ENCODE peak calls at places on chromosomes 16 and 17, in eight cellular contexts. Q is stimulated activated CD4-positive, alpha-beta T cell treated with anti-CD3 and anti-CD28 coated beads, Interleukin-1b, Interleukin-23, amount 100 ng/mL, for 4 hours; C is HFF-Myc; B is Caco-2; L is NCI-H1092; Z is M059J; S is HAP-1; X is Peyer's patch. Y is an unnamed sample.

GRCh38 chr17:72416054-72416691 is 295.4 kb downstream of the SOX9 start:
- DNase-seq in L (no peak), Q (no peak), C (no peak), Z (no peak), S (no peak), B (no peak), X (no peak), Y (no peak)

GRCh38 chr17:6052926-6053325 is 17.3 kb upstream of the WSCD1 start:
- DNase-seq in S (no peak), B (no peak), L (no peak), X (no peak), Q (no peak), Z (no peak), C (no peak), Y (no peak)

GRCh38 chr16:84091460-84091859 is 25.3 kb downstream of the MBTPS1 start:
- DNase-seq in L (no peak), X (no peak), S (no peak), Q (no peak), B (no peak), C (no peak), Z (no peak), Y (no peak)

GRCh38 chr17:19502517-19502916 is 31.1 kb upstream of the SLC47A1 start:
- DNase-seq in C (no peak), S (no peak), X (no peak), L (no peak), Z (no peak), Q (no peak), B (no peak), Y (no peak)

GRCh38 chr17:74758846-74759163 is 10.4 kb downstream of the NHERF1 start:
- DNase-seq in B (peak), S (no peak), Q (no peak), Z (peak), L (no peak), C (no peak), X (no peak), Y (no peak)

GRCh38 chr17:82542439-82542838 is 22.9 kb downstream of the FOXK2 start:
- DNase-seq in L (no peak), Z (no peak), Q (no peak), S (no peak), C (no peak), B (no peak), X (no peak), Y (no peak)

GRCh38 chr17:49456172-49456965 is 38.7 kb upstream of the NGFR start:
- DNase-seq in X (no peak), B (no peak), C (peak), Q (no peak), S (no peak), L (no peak), Z (peak), Y (no peak)

GRCh38 chr17:50027639-50028206 is 28.2 kb upstream of the ITGA3 start:
- DNase-seq in S (no peak), Z (peak), X (no peak), Q (no peak), L (no peak), B (no peak), C (peak), Y (peak)

GRCh38 chr16:3787924-3788661 is 70.8 kb upstream of the TRAP1 start:
- DNase-seq in L (no peak), Q (no peak), Z (no peak), S (no peak), X (no peak), B (no peak), C (no peak), Y (no peak)

GRCh38 chr17:14245629-14246028 is 9.0 kb upstream of the CDRT15 start:
- DNase-seq in L (no peak), S (no peak), X (no peak), Z (no peak), B (no peak), Q (no peak), C (no peak), Y (no peak)

GRCh38 chr17:75517277-75517865 is 1.0 kb downstream of the TSEN54 start:
- DNase-seq in C (no peak), B (peak), S (no peak), X (peak), Z (no peak), L (no peak), Q (no peak), Y (peak)

GRCh38 chr16:12257926-12258561 is 281.5 kb downstream of the SNX29 start:
- DNase-seq in C (no peak), B (peak), Z (no peak), L (peak), Q (no peak), S (no peak), X (no peak), Y (no peak)

GRCh38 chr17:13909901-13910519 is 159.3 kb upstream of the COX10 start:
- DNase-seq in L (no peak), Q (no peak), S (no peak), B (no peak), Z (no peak), C (no peak), X (no peak), Y (no peak)

GRCh38 chr17:62790554-62790953 is 17.6 kb downstream of the MARCHF10 start:
- DNase-seq in Z (peak), B (no peak), L (no peak), X (no peak), C (peak), S (no peak), Q (no peak), Y (no peak)

GRCh38 chr17:61398721-61399130 is 917 bp upstream of the TBX2 start:
- DNase-seq in B (no peak), Q (no peak), L (no peak), S (no peak), X (no peak), Z (no peak), C (no peak), Y (no peak)

GRCh38 chr17:29155235-29155965 is 24.8 kb downstream of the MYO18A start:
- DNase-seq in S (no peak), C (no peak), B (peak), L (no peak), Q (peak), X (no peak), Z (peak), Y (peak)

GRCh38 chr16:10817963-10818941 is at the start of gene TVP23A:
- DNase-seq in X (no peak), L (no peak), Q (no peak), B (no peak), C (no peak), S (no peak), Z (no peak), Y (no peak)

GRCh38 chr16:85363881-85364280 is 249.2 kb upstream of the GSE1 start:
- DNase-seq in X (no peak), S (no peak), Q (no peak), Z (no peak), L (no peak), C (no peak), B (no peak), Y (no peak)

GRCh38 chr17:6969323-6969726 is 26.5 kb upstream of the ALOX12 start:
- DNase-seq in B (no peak), S (no peak), X (no peak), L (no peak), Z (peak), Q (no peak), C (no peak), Y (no peak)

GRCh38 chr17:3935825-3936355 is 19.6 kb upstream of the P2RX1 start:
- DNase-seq in S (no peak), Z (peak), L (no peak), X (no peak), B (no peak), Q (no peak), C (no peak), Y (no peak)

GRCh38 chr17:81040791-81041337 is 5.9 kb downstream of the BAIAP2 start:
- DNase-seq in X (no peak), Z (peak), Q (no peak), B (no peak), S (no peak), C (no peak), L (no peak), Y (no peak)

GRCh38 chr16:14405611-14406537 is 224.2 kb downstream of the PARN start:
- DNase-seq in Q (peak), C (no peak), L (no peak), S (no peak), Z (no peak), X (peak), B (peak), Y (peak)

GRCh38 chr16:67939507-67940435 is 3.1 kb upstream of the PSMB10 start:
- DNase-seq in S (no peak), C (no peak), Q (peak), Z (no peak), L (no peak), X (peak), B (no peak), Y (peak)

GRCh38 chr17:74380086-74380958 is 13.0 kb downstream of the GPR142 start:
- DNase-seq in Q (no peak), B (peak), S (no peak), Z (peak), X (no peak), C (no peak), L (no peak), Y (peak)

GRCh38 chr16:11259288-11259621 is 3.3 kb upstream of the SOCS1 start:
- DNase-seq in B (no peak), Q (no peak), L (no peak), S (no peak), C (no peak), Z (no peak), X (no peak), Y (no peak)

GRCh38 chr17:7992516-7992915 is 9.9 kb upstream of the GUCY2D start:
- DNase-seq in B (no peak), X (no peak), Q (no peak), S (no peak), L (no peak), Z (peak), C (no peak), Y (no peak)

GRCh38 chr17:74803388-74803930 is 27.3 kb upstream of the NAT9 start:
- DNase-seq in L (no peak), X (no peak), Z (no peak), B (no peak), S (no peak), C (no peak), Q (no peak), Y (no peak)

GRCh38 chr17:62629556-62630364 is 2.3 kb downstream of the MRC2 start:
- DNase-seq in X (no peak), B (no peak), S (no peak), L (no peak), Z (peak), Q (no peak), C (no peak), Y (no peak)

GRCh38 chr17:48262982-48263586 is 155.5 kb downstream of the SNX11 start:
- DNase-seq in Q (no peak), C (no peak), Z (peak), L (peak), S (peak), B (no peak), X (no peak), Y (no peak)

GRCh38 chr16:14252860-14253259 is 181.7 kb downstream of the MRTFB start:
- DNase-seq in S (no peak), L (no peak), Q (no peak), B (no peak), C (no peak), Z (no peak), X (no peak), Y (no peak)